ENCODE peak calls at places on chromosomes 13 and 19, in ten cellular contexts. J is activated naive CD8-positive, alpha-beta T cell treated with anti-CD3 and anti-CD28 coated beads, Interleukin-2, amount 10 ng/mL, durations not matched to agents 7 days and 5 days; C is naive thymus-derived CD8-positive, alpha-beta T cell; N is left lung; F is stimulated activated naive CD8-positive, alpha-beta T cell treated with anti-CD3 and anti-CD28 coated beads, Interleukin-15, Interleukin-2, amounts not matched to agents 100 U/mL and 50 U/mL, for 24 hours; Y is A549; U is HepG2; D is WTC11; Z is CD4-positive, CD25-positive, alpha-beta regulatory T cell; K is mucosa of descending colon. B is an unnamed sample.
A peak's percentile ranks its signal among the peaks of the same experiment; 100 is the strongest.

GRCh38 chr19:5321851-5322681 is 18.5 kb downstream of the PTPRS start:
- ATAC-seq in J (peak; percentile 91), C (peak; percentile 80), N (no peak), F (peak; percentile 71), Y (no peak), U (no peak), D (peak; percentile 50), Z (no peak), K (peak; percentile 25), B (no peak)

GRCh38 chr19:294341-294818 is 3.2 kb upstream of the PLPP2 start:
- ATAC-seq in J (no peak), C (no peak), N (peak; percentile 10), F (no peak), Y (peak; percentile 9), U (peak; percentile 19), D (no peak), Z (no peak), K (no peak), B (no peak)

GRCh38 chr19:33224694-33225457 is 774 bp downstream of the SLC7A10 start:
- ATAC-seq in J (no peak), C (no peak), N (no peak), F (peak; percentile 12), Y (no peak), U (peak; percentile 27), D (no peak), Z (no peak), K (no peak), B (no peak)

GRCh38 chr19:2061936-2062729 is 11.1 kb upstream of the MKNK2 start:
- ATAC-seq in J (peak; percentile 46), C (peak; percentile 25), N (peak; percentile 2), F (no peak), Y (no peak), U (peak; percentile 13), D (peak; percentile 12), Z (no peak), K (peak; percentile 9), B (no peak)

GRCh38 chr19:1407662-1408299 is 395 bp downstream of the DAZAP1 start:
- ATAC-seq in J (peak; percentile 16), C (peak; percentile 36), N (no peak), F (peak; percentile 12), Y (no peak), U (no peak), D (no peak), Z (peak; percentile 6), K (peak; percentile 12), B (no peak)

GRCh38 chr19:6238643-6239281 is 41.0 kb downstream of the MLLT1 start:
- ATAC-seq in J (no peak), C (no peak), N (no peak), F (no peak), Y (no peak), U (no peak), D (no peak), Z (no peak), K (peak; percentile 6), B (peak; percentile 65)

GRCh38 chr19:51750381-51751124 is 1.1 kb downstream of the FPR1 start:
- ATAC-seq in J (no peak), C (no peak), N (no peak), F (no peak), Y (no peak), U (no peak), D (no peak), Z (no peak), K (no peak), B (no peak)

GRCh38 chr13:65855276-65855675 is 1374.9 kb downstream of the PCDH9 start:
- ATAC-seq in J (no peak), C (no peak), N (no peak), F (no peak), Y (no peak), U (no peak), D (no peak), Z (no peak), K (no peak), B (no peak)

GRCh38 chr13:42752731-42753130 is 28.7 kb upstream of the FAM216B start:
- ATAC-seq in J (no peak), C (no peak), N (no peak), F (no peak), Y (no peak), U (no peak), D (peak; percentile 30), Z (no peak), K (no peak), B (no peak)

GRCh38 chr13:109684084-109684835 is 102.1 kb downstream of the IRS2 start:
- ATAC-seq in J (no peak), C (no peak), N (no peak), F (no peak), Y (no peak), U (no peak), D (no peak), Z (no peak), K (peak; percentile 76), B (peak; percentile 90)

GRCh38 chr19:19268453-19269385 is 4.4 kb downstream of the TM6SF2 start:
- ATAC-seq in J (no peak), C (no peak), N (no peak), F (no peak), Y (no peak), U (no peak), D (no peak), Z (no peak), K (no peak), B (no peak)

GRCh38 chr19:5824791-5825577 is 14.5 kb downstream of the FUT6 start:
- ATAC-seq in J (no peak), C (no peak), N (no peak), F (no peak), Y (no peak), U (no peak), D (no peak), Z (no peak), K (no peak), B (peak; percentile 4)

GRCh38 chr19:2503521-2504109 is 27.7 kb downstream of the GADD45B start:
- ATAC-seq in J (peak; percentile 81), C (peak; percentile 89), N (peak; percentile 28), F (peak; percentile 95), Y (peak; percentile 60), U (peak; percentile 50), D (peak; percentile 73), Z (peak; percentile 93), K (peak; percentile 58), B (peak; percentile 84)

GRCh38 chr13:22173605-22174004 is 502.7 kb downstream of the FGF9 start:
- ATAC-seq in J (no peak), C (no peak), N (peak; percentile 51), F (no peak), Y (no peak), U (no peak), D (no peak), Z (no peak), K (no peak), B (no peak)

GRCh38 chr19:39737351-39737750 is 478 bp downstream of the CLC start:
- ATAC-seq in J (no peak), C (no peak), N (no peak), F (peak; percentile 36), Y (peak; percentile 21), U (no peak), D (no peak), Z (no peak), K (no peak), B (no peak)

GRCh38 chr19:12202250-12202649 is 39.4 kb downstream of the ZNF136 start:
- ATAC-seq in J (peak; percentile 61), C (peak; percentile 96), N (peak; percentile 87), F (peak; percentile 88), Y (no peak), U (peak; percentile 96), D (peak; percentile 94), Z (peak; percentile 71), K (peak; percentile 92), B (no peak)

GRCh38 chr19:15452111-15453047 is 2.6 kb upstream of the WIZ start:
- ATAC-seq in J (no peak), C (no peak), N (peak; percentile 74), F (no peak), Y (peak; percentile 72), U (peak; percentile 64), D (peak; percentile 78), Z (no peak), K (peak; percentile 72), B (peak; percentile 60)

GRCh38 chr13:33842207-33842606 is 24.3 kb downstream of the RFC3 start:
- ATAC-seq in J (no peak), C (no peak), N (no peak), F (no peak), Y (no peak), U (no peak), D (no peak), Z (no peak), K (no peak), B (no peak)

GRCh38 chr19:35167251-35168119 is 12.9 kb downstream of the FXYD5 start:
- ATAC-seq in J (peak; percentile 48), C (peak; percentile 46), N (no peak), F (no peak), Y (no peak), U (no peak), D (no peak), Z (peak; percentile 25), K (no peak), B (no peak)

GRCh38 chr19:23770672-23771250 is 12.1 kb upstream of the ZNF681 start:
- ATAC-seq in J (no peak), C (no peak), N (no peak), F (no peak), Y (no peak), U (no peak), D (no peak), Z (no peak), K (no peak), B (no peak)

GRCh38 chr13:33485247-33485646 is 199.7 kb upstream of the STARD13 start:
- ATAC-seq in J (no peak), C (no peak), N (no peak), F (no peak), Y (no peak), U (no peak), D (no peak), Z (no peak), K (no peak), B (no peak)

GRCh38 chr19:17606786-17607185 is 51.3 kb downstream of the COLGALT1 start:
- ATAC-seq in J (no peak), C (no peak), N (peak; percentile 3), F (no peak), Y (peak; percentile 44), U (peak; percentile 22), D (peak; percentile 10), Z (no peak), K (no peak), B (peak; percentile 6)

GRCh38 chr19:49802836-49803528 is 10.1 kb downstream of the FUZ start:
- ATAC-seq in J (no peak), C (no peak), N (no peak), F (no peak), Y (no peak), U (no peak), D (no peak), Z (no peak), K (peak; percentile 57), B (no peak)

GRCh38 chr13:51681037-51681678 is 96.9 kb downstream of the WDFY2 start:
- ATAC-seq in J (no peak), C (no peak), N (no peak), F (peak; percentile 69), Y (peak; percentile 88), U (no peak), D (no peak), Z (no peak), K (no peak), B (peak; percentile 88)

GRCh38 chr13:40221131-40221459 is 445.3 kb downstream of the FOXO1 start:
- ATAC-seq in J (no peak), C (no peak), N (no peak), F (no peak), Y (no peak), U (peak; percentile 34), D (no peak), Z (no peak), K (no peak), B (no peak)

GRCh38 chr13:40247845-40248244 is 418.6 kb downstream of the FOXO1 start:
- ATAC-seq in J (no peak), C (no peak), N (no peak), F (peak; percentile 38), Y (no peak), U (no peak), D (no peak), Z (no peak), K (no peak), B (peak; percentile 30)

GRCh38 chr19:48511321-48511731 is 309 bp downstream of the LMTK3 start:
- ATAC-seq in J (peak; percentile 9), C (peak; percentile 11), N (no peak), F (no peak), Y (peak; percentile 16), U (no peak), D (no peak), Z (no peak), K (no peak), B (no peak)

B was measured in esophagus mucosa.